ENCODE peak calls at places on chromosome 9, in eight cellular contexts. W, P, S, L, G, T, E and V are unnamed samples.

GRCh38 chr9:6096821-6097220 is 81.4 kb upstream of the RANBP6 start:
- DNase-seq in W (no peak), P (no peak), S (peak), L (no peak), G (no peak), T (peak), E (no peak), V (no peak)

GRCh38 chr9:71446499-71447411 is 321.6 kb downstream of the CEMIP2 start:
- DNase-seq in W (peak), P (peak), S (peak), L (no peak), G (peak), T (peak), E (peak), V (peak)

GRCh38 chr9:4507306-4507705 is 17.0 kb downstream of the SLC1A1 start:
- DNase-seq in W (no peak), P (no peak), S (peak), L (no peak), G (no peak), T (no peak), E (no peak), V (no peak)

GRCh38 chr9:121756477-121757285 is 105.2 kb downstream of the DAB2IP start:
- DNase-seq in W (no peak), P (no peak), S (no peak), L (no peak), G (peak), T (no peak), E (no peak), V (no peak)

GRCh38 chr9:84216151-84216550 is 124.4 kb downstream of the SLC28A3 start:
- DNase-seq in W (no peak), P (no peak), S (no peak), L (no peak), G (no peak), T (no peak), E (no peak), V (no peak)

GRCh38 chr9:132743886-132744544 is 73.8 kb downstream of the GTF3C4 start:
- DNase-seq in W (no peak), P (no peak), S (no peak), L (no peak), G (peak), T (no peak), E (no peak), V (no peak)

GRCh38 chr9:69975681-69976080 is 68.0 kb upstream of the MAMDC2 start:
- DNase-seq in W (no peak), P (no peak), S (no peak), L (no peak), G (no peak), T (no peak), E (no peak), V (no peak)

GRCh38 chr9:117625154-117625553 is 79.0 kb upstream of the TLR4 start:
- DNase-seq in W (no peak), P (no peak), S (no peak), L (no peak), G (no peak), T (no peak), E (no peak), V (no peak)

GRCh38 chr9:107019216-107019615 is 156.2 kb downstream of the ZNF462 start:
- DNase-seq in W (no peak), P (no peak), S (peak), L (no peak), G (no peak), T (peak), E (no peak), V (no peak)

GRCh38 chr9:126157409-126157808 is 169.2 kb upstream of the MVB12B start:
- DNase-seq in W (no peak), P (no peak), S (no peak), L (no peak), G (no peak), T (no peak), E (no peak), V (peak)

GRCh38 chr9:3751125-3751758 is 225.4 kb upstream of the RFX3 start:
- DNase-seq in W (no peak), P (no peak), S (peak), L (peak), G (no peak), T (peak), E (no peak), V (no peak)

GRCh38 chr9:133340916-133341315 is 4.9 kb upstream of the SURF6 start:
- DNase-seq in W (no peak), P (no peak), S (no peak), L (no peak), G (no peak), T (no peak), E (no peak), V (no peak)

GRCh38 chr9:108779506-108779905 is 76.3 kb downstream of the ACTL7B start:
- DNase-seq in W (no peak), P (no peak), S (no peak), L (no peak), G (no peak), T (no peak), E (no peak), V (no peak)

GRCh38 chr9:27400334-27400875 is 103.5 kb upstream of the EQTN start:
- DNase-seq in W (no peak), P (no peak), S (no peak), L (no peak), G (no peak), T (no peak), E (no peak), V (no peak)

GRCh38 chr9:127185931-127186781 is 63.7 kb upstream of the ANGPTL2 start:
- DNase-seq in W (no peak), P (no peak), S (peak), L (peak), G (peak), T (no peak), E (no peak), V (peak)

GRCh38 chr9:37540634-37541033 is 35.5 kb downstream of the FBXO10 start:
- DNase-seq in W (no peak), P (no peak), S (no peak), L (peak), G (no peak), T (no peak), E (no peak), V (no peak)

GRCh38 chr9:115004535-115004934 is 74.1 kb upstream of the TNFSF8 start:
- DNase-seq in W (no peak), P (no peak), S (no peak), L (no peak), G (no peak), T (no peak), E (no peak), V (no peak)

GRCh38 chr9:109907810-109908458 is 127.9 kb downstream of the PALM2AKAP2 start:
- DNase-seq in W (no peak), P (no peak), S (peak), L (no peak), G (no peak), T (no peak), E (no peak), V (no peak)

GRCh38 chr9:98331536-98332259 is 76.2 kb upstream of the TBC1D2 start:
- DNase-seq in W (no peak), P (no peak), S (peak), L (no peak), G (no peak), T (no peak), E (no peak), V (peak)

GRCh38 chr9:133843250-133843649 is 105.1 kb upstream of the SARDH start:
- DNase-seq in W (no peak), P (no peak), S (no peak), L (no peak), G (no peak), T (no peak), E (no peak), V (no peak)

GRCh38 chr9:132424857-132425702 is 15.1 kb downstream of the CFAP77 start:
- DNase-seq in W (no peak), P (no peak), S (no peak), L (no peak), G (peak), T (no peak), E (no peak), V (no peak)

GRCh38 chr9:137069508-137070071 is 767 bp downstream of the SAPCD2 start:
- DNase-seq in W (no peak), P (no peak), S (no peak), L (no peak), G (peak), T (no peak), E (no peak), V (no peak)

GRCh38 chr9:137070201-137070905 is at the start of gene SAPCD2:
- DNase-seq in W (peak), P (peak), S (peak), L (peak), G (peak), T (no peak), E (peak), V (peak)

GRCh38 chr9:137068539-137069507 is 1.5 kb downstream of the SAPCD2 start:
- DNase-seq in W (no peak), P (no peak), S (no peak), L (no peak), G (no peak), T (no peak), E (no peak), V (no peak)

GRCh38 chr9:137071282-137071681 is 925 bp upstream of the SAPCD2 start:
- DNase-seq in W (no peak), P (no peak), S (no peak), L (no peak), G (no peak), T (no peak), E (no peak), V (no peak)

DNA sequence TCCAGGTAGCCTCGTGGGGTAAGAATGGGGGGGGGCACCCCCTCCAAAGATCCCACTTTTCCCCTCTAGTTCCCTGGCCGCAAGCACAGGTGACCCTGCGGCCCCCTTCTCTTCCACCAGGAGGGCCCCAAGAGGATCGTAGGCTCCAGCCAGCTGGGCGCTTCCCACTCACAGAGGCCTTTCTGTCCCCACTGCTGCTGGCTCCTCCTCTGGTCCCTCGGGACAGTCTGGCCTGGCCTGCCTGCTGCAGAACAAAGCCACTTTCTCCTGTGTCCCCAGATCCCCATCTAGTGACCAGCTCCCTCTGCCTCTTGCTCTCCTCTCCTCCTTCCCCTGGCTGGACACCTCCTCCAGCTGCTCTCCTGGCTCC is 534 bp upstream of the SAPCD2 start:
- DNase-seq in W (peak), P (no peak), S (no peak), L (no peak), G (no peak), T (no peak), E (peak), V (peak)
- TF ChIP-seq CTCF in W (peak), P (peak), S (no peak), L (peak), G (peak), T (peak), E (no peak), V (no peak)

GRCh38 chr9:95903398-95903797 is 27.9 kb downstream of the ERCC6L2 start:
- DNase-seq in W (no peak), P (no peak), S (no peak), L (no peak), G (no peak), T (no peak), E (no peak), V (no peak)

GRCh38 chr9:95910770-95911340 is 35.4 kb downstream of the ERCC6L2 start:
- DNase-seq in W (no peak), P (no peak), S (no peak), L (no peak), G (no peak), T (no peak), E (no peak), V (no peak)

GRCh38 chr9:95912773-95913172 is 37.3 kb downstream of the ERCC6L2 start:
- DNase-seq in W (no peak), P (no peak), S (no peak), L (no peak), G (no peak), T (no peak), E (no peak), V (no peak)

GRCh38 chr9:95910023-95910706 is 34.7 kb downstream of the ERCC6L2 start:
- DNase-seq in W (no peak), P (no peak), S (no peak), L (no peak), G (no peak), T (no peak), E (no peak), V (no peak)

DNA sequence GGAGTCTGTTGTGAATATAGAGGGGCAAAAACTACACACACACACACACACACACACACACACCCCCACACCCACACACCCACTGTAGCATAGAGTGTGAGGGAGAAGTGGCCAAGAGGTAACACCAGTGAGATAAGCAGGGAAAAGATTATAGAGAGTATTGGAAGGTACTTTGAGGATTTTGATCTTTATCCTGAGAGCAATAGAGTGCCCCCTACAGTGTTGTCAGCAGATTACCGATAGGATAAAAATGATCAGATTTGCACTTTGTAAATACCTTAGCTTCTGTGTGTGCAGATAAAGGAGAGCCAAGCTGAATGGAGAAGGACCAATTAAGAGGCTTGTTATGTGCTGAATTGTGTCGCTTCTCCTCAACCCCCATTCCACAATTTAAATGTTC is 32.3 kb downstream of the ERCC6L2 start:
- DNase-seq in W (no peak), P (no peak), S (no peak), L (no peak), G (peak), T (no peak), E (no peak), V (no peak)
- TF ChIP-seq CTCF in W (peak), P (peak), S (peak), L (no peak), G (peak), T (peak), E (peak), V (no peak)

GRCh38 chr9:35071814-35072460 is 488 bp downstream of the VCP start:
- DNase-seq in W (peak), P (peak), S (peak), L (peak), G (peak), T (no peak), E (peak), V (peak)
- TF ChIP-seq CTCF in W (peak), P (peak), S (peak), L (peak), G (peak), T (peak), E (peak), V (peak)

DNA sequence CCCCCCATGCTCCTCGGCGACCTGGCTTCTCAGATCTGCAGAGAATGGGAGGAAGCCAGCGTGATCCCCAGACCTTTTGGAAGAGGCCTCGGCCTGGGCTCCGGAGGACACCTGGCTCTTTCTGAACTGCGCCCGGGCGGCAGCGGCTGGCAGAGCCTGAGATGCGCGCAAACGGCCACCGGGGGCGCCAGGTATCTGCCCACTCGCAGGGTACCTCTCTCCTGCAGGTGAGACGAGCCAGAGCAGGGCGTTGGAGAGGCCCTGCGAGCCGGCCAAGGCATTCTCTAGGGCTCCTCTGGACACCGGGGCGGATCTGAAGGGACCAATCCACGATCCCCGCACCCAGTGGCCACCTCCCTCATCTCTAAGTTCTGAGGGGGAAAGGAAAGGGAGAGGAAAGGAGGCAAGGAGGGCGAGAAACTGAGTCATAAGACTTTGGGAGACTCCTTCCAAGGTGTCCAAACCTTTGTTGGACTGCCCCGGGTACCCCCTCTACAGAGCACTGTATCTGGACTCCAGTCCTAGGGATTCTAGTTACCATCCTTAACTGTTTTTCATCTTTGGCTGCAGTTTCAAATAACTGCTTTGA is 55.0 kb upstream of the SLC46A2 start:
- DNase-seq in W (no peak), P (peak), S (no peak), L (no peak), G (peak), T (no peak), E (no peak), V (no peak)
- TF ChIP-seq CTCF in W (peak), P (peak), S (peak), L (no peak), G (peak), T (peak), E (peak), V (no peak)

DNA sequence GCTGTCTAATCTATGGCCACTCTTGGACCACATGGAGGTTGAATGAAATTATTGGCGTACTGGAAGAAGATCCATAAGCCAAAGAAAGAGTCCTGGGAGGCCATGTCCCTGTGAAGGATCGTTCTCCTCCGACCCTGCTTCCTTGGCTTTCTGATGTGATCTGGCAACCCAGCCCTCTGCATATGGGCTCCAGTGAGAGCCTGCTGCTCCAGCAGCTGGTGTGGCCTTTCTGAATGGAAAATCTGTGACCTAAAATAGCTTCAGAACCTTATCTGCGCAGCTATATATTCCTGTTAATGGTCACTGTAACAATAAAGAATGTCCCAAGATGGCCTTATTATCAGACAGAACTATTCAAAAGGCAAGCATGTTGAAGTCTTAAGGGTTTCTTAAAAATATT is 40.2 kb upstream of the PHF2 start:
- DNase-seq in W (no peak), P (no peak), S (no peak), L (no peak), G (no peak), T (no peak), E (no peak), V (no peak)
- TF ChIP-seq CTCF in W (no peak), P (no peak), S (no peak), L (no peak), G (no peak), T (no peak), E (no peak), V (no peak)